ENCODE peak calls at places on chromosome 5, in ten cellular contexts. O is stomach; Q is cardiac muscle cell; R is colonic mucosa; A is transverse colon; L is effector memory CD4-positive, alpha-beta T cell; D is OCI-LY7; Y is ovary; J is mucosa of descending colon; S is upper lobe of right lung. I is an unnamed sample. For H3K4me1, the result is how much of the 10 kb centered on the place peaks cover.

GRCh38 chr5:150106669-150107068 is 20.3 kb upstream of the CSF1R start:
- DNase-seq in O (no peak), Q (no peak), R (peak), A (no peak), L (no peak), D (no peak), Y (no peak), J (no peak), S (no peak), I (peak)

GRCh38 chr5:146290318-146290717 is 48.3 kb upstream of the POU4F3 start:
- DNase-seq in O (no peak), Q (no peak), R (no peak), A (no peak), L (no peak), D (no peak), Y (no peak), J (no peak), S (no peak), I (no peak)

GRCh38 chr5:135034186-135034962 is at the start of gene PITX1:
- DNase-seq in O (peak), Q (no peak), R (peak), A (peak), L (no peak), D (peak), Y (no peak), J (peak), S (no peak), I (peak)

GRCh38 chr5:83745821-83746220 is 25.2 kb upstream of the HAPLN1 start:
- DNase-seq in O (no peak), Q (no peak), R (no peak), A (no peak), L (no peak), D (no peak), Y (no peak), J (no peak), S (no peak), I (no peak)

GRCh38 chr5:82512025-82512424 is 233.9 kb upstream of the RPS23 start:
- DNase-seq in O (no peak), Q (peak), R (no peak), A (no peak), L (no peak), D (no peak), Y (no peak), J (no peak), S (no peak), I (no peak)

GRCh38 chr5:6359534-6359933 is 18.8 kb downstream of the MED10 start:
- DNase-seq in O (no peak), Q (no peak), R (no peak), A (no peak), L (no peak), D (no peak), Y (no peak), J (no peak), S (no peak), I (no peak)

GRCh38 chr5:155276231-155276630 is 262.7 kb downstream of the KIF4B start:
- DNase-seq in O (no peak), Q (no peak), R (no peak), A (no peak), L (no peak), D (no peak), Y (no peak), J (no peak), S (no peak), I (no peak)

GRCh38 chr5:72441094-72441723 is 66.0 kb downstream of the ZNF366 start:
- DNase-seq in O (no peak), Q (no peak), R (no peak), A (no peak), L (no peak), D (no peak), Y (no peak), J (no peak), S (no peak), I (no peak)

GRCh38 chr5:45686620-45687019 is 9.6 kb downstream of the HCN1 start:
- DNase-seq in O (no peak), Q (no peak), R (no peak), A (no peak), L (no peak), D (no peak), Y (no peak), J (no peak), S (no peak), I (no peak)

GRCh38 chr5:154811653-154812465 is 38.5 kb downstream of the FAXDC2 start:
- DNase-seq in O (peak), Q (peak), R (peak), A (peak), L (peak), D (peak), Y (peak), J (peak), S (peak), I (peak)

GRCh38 chr5:88675758-88676636 is 207.0 kb downstream of the MEF2C start:
- DNase-seq in O (no peak), Q (peak), R (peak), A (peak), L (no peak), D (peak), Y (no peak), J (peak), S (peak), I (peak)

GRCh38 chr5:16502866-16503265 is 37.3 kb upstream of the ZNF622 start:
- DNase-seq in O (no peak), Q (no peak), R (no peak), A (no peak), L (no peak), D (no peak), Y (no peak), J (no peak), S (no peak), I (no peak)

GRCh38 chr5:13348568-13348967 is 595.9 kb downstream of the DNAH5 start:
- DNase-seq in O (no peak), Q (no peak), R (no peak), A (no peak), L (no peak), D (no peak), Y (no peak), J (no peak), S (no peak), I (no peak)

GRCh38 chr5:73266925-73267775 is 94.2 kb downstream of the TMEM174 start:
- DNase-seq in O (no peak), Q (no peak), R (no peak), A (no peak), L (no peak), D (no peak), Y (no peak), J (no peak), S (no peak), I (no peak)

GRCh38 chr5:66720776-66721175 is 124.6 kb downstream of the MAST4 start:
- DNase-seq in O (no peak), Q (no peak), R (no peak), A (no peak), L (no peak), D (no peak), Y (no peak), J (no peak), S (no peak), I (no peak)

GRCh38 chr5:32170303-32171170 is 3.6 kb downstream of the GOLPH3 start:
- DNase-seq in O (no peak), Q (peak), R (no peak), A (no peak), L (no peak), D (no peak), Y (no peak), J (no peak), S (no peak), I (no peak)

GRCh38 chr5:24353606-24354005 is 291.2 kb downstream of the CDH10 start:
- DNase-seq in O (no peak), Q (no peak), R (no peak), A (no peak), L (no peak), D (no peak), Y (no peak), J (no peak), S (no peak), I (no peak)

GRCh38 chr5:38709678-38710306 is 136.0 kb upstream of the OSMR start:
- DNase-seq in O (no peak), Q (peak), R (no peak), A (no peak), L (no peak), D (no peak), Y (no peak), J (no peak), S (no peak), I (no peak)

GRCh38 chr5:142839711-142840441 is 69.7 kb downstream of the ARHGAP26 start:
- DNase-seq in O (no peak), Q (peak), R (peak), A (peak), L (no peak), D (no peak), Y (peak), J (no peak), S (no peak), I (no peak)

GRCh38 chr5:67723873-67724272 is 491.7 kb upstream of the PIK3R1 start:
- DNase-seq in O (no peak), Q (no peak), R (no peak), A (no peak), L (no peak), D (no peak), Y (no peak), J (no peak), S (no peak), I (no peak)

GRCh38 chr5:145943674-145944121 is 7.3 kb downstream of the SH3RF2 start:
- DNase-seq in O (peak), Q (peak), R (peak), A (peak), L (no peak), D (no peak), Y (no peak), J (no peak), S (no peak), I (peak)

GRCh38 chr5:179141867-179142266 is 81.7 kb downstream of the ZNF354C start:
- DNase-seq in O (no peak), Q (no peak), R (no peak), A (no peak), L (no peak), D (no peak), Y (no peak), J (no peak), S (no peak), I (no peak)

GRCh38 chr5:61625682-61626620 is 293.9 kb downstream of the ZSWIM6 start:
- DNase-seq in O (peak), Q (peak), R (peak), A (peak), L (no peak), D (no peak), Y (peak), J (peak), S (peak), I (peak)

GRCh38 chr5:115262066-115262404 is 642 bp downstream of the PGGT1B start:
- DNase-seq in O (no peak), Q (peak), R (peak), A (no peak), L (no peak), D (no peak), Y (no peak), J (no peak), S (no peak), I (no peak)

GRCh38 chr5:122202952-122203351 is 73.6 kb downstream of the ZNF474 start:
- DNase-seq in O (no peak), Q (peak), R (no peak), A (no peak), L (no peak), D (no peak), Y (no peak), J (no peak), S (no peak), I (no peak)

GRCh38 chr5:139654875-139655491 is 6.8 kb downstream of the CXXC5 start:
- DNase-seq in O (peak), Q (no peak), R (no peak), A (no peak), L (no peak), D (no peak), Y (no peak), J (no peak), S (no peak), I (no peak)

GRCh38 chr5:139651863-139652787 is 4.0 kb downstream of the CXXC5 start:
- DNase-seq in O (peak), Q (peak), R (peak), A (peak), L (peak), D (peak), Y (peak), J (peak), S (peak), I (peak)

GRCh38 chr5:139652788-139653241 is 4.7 kb downstream of the CXXC5 start:
- DNase-seq in O (no peak), Q (no peak), R (no peak), A (no peak), L (no peak), D (peak), Y (no peak), J (peak), S (no peak), I (no peak)

GRCh38 chr5:139654464-139654863 is 6.3 kb downstream of the CXXC5 start:
- DNase-seq in O (no peak), Q (no peak), R (no peak), A (no peak), L (no peak), D (peak), Y (no peak), J (no peak), S (no peak), I (no peak)

DNA sequence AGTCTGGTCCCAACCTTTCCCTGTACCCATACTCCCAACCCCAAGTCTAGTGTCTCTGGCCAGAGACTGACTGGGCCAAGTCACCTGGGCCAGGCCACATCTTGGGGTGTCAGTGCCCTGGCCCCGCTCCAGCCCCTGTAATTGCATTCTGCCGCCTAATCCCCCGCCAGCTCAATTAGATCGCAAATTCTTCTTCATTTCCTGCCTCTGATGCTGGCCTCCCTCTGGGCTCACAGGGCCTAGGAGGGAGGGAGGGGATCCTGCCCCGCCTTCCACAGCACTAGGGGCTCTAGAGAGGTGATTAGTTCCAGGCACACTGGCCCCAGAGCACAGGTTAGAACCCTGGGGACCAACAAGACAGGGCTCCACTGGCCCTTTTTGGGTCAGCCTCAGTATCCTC is 5.5 kb downstream of the CXXC5 start:
- DNase-seq in O (no peak), Q (no peak), R (no peak), A (no peak), L (no peak), D (peak), Y (no peak), J (no peak), S (no peak), I (no peak)
- H3K4me1 ChIP-seq in O (half or more), Q (half or more), R (under half), A (half or more), L (under half), D (half or more), Y (under half), J (half or more), S (half or more), I (under half)

DNA sequence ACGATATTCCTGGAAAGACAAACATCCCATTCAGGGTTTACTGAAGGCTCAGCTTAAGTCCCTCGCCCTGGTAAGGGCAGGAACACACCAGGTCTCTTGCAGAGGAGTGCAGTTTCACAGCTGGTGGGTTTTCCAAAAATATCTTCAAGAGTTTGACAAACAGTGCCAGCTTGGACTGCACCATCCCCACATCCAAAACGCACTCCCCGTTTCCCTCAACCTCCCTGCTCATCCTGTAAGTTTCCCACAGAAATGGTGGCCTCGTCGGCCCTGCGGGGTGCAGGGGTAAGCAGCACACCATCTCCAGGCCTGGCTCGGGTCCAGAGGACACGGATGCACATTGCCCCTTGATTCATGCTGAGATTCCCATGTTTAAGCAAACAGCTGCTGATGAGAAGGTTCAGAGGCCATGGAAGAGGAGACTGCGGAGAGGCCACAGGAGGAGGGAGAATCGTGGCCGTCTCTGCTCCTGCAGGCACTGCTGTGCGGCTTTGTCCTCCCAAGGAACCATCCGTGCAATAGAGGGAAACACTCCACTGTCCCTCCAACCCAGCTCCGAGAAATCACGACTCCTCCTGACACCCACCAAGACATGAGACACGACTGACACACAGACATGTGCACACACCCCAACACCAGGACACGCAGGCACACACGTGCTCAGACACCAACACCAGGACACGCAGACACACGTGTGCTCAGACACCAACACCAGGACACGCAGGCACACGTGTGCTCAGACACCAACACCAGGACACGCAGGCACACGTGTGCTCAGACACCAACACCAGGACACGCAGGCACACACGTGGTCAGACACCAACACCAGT is 24.0 kb upstream of the SLC12A7 start:
- DNase-seq in O (no peak), Q (no peak), R (no peak), A (no peak), L (no peak), D (no peak), Y (no peak), J (no peak), S (no peak), I (peak)
- H3K4me1 ChIP-seq in O (under half), Q (under half), R (under half), A (under half), L (under half), D (half or more), Y (under half), J (under half), S (under half), I (under half)

DNA sequence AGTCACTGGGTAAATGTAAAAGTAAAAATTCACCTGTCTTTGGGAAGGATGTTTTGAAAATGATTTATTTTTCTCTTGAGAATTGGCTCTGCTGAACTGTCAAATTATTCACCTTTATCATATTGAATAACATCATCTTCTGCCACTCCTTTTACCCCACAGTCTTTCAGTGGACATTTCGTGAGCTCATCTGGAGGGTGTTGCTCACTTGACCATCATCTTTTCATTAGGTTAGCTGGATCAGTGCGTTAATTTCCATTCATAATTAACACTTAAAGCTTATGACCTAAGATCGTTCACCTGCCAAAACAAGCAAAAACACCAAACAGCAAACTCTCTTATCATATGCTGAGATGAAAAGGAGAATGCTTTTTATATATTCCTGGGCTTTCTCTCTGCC is 53.4 kb upstream of the TNFAIP8 start:
- DNase-seq in O (no peak), Q (no peak), R (no peak), A (no peak), L (no peak), D (no peak), Y (no peak), J (no peak), S (no peak), I (no peak)
- H3K4me1 ChIP-seq in O (under half), Q (under half), R (under half), A (under half), L (half or more), D (half or more), Y (under half), J (under half), S (under half), I (under half)

DNA sequence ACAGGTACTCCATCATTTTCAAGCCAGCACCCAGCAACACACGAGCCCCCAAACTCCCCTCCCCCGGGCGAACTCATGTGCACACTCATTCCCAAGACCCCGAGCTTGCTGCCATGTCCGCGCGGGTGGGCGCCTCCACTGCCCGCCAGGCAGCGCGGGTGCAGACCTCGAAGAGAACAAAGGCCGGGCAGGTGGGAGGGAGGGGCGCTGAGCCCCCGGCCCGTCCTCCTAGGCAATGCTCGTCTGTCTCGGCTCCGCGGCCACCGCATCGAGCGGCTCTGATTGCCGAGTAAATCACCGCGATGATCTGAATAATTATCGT is 47.1 kb upstream of the PSD2 start:
- DNase-seq in O (no peak), Q (no peak), R (no peak), A (no peak), L (no peak), D (no peak), Y (no peak), J (no peak), S (no peak), I (no peak)
- H3K4me1 ChIP-seq in O (under half), Q (under half), R (under half), A (under half), L (under half), D (under half), Y (under half), J (under half), S (under half), I (under half)

GRCh38 chr5:78545406-78545805 is 103.2 kb downstream of the LHFPL2 start:
- DNase-seq in O (no peak), Q (no peak), R (no peak), A (no peak), L (no peak), D (no peak), Y (no peak), J (no peak), S (no peak), I (no peak)
- H3K4me1 ChIP-seq in O (under half), Q (half or more), R (under half), A (under half), L (under half), D (under half), Y (under half), J (under half), S (under half), I (under half)

GRCh38 chr5:170301901-170302728 is 4.5 kb upstream of the LCP2 start:
- DNase-seq in O (no peak), Q (no peak), R (no peak), A (no peak), L (no peak), D (no peak), Y (no peak), J (no peak), S (no peak), I (no peak)

GRCh38 chr5:170301149-170301548 is 3.6 kb upstream of the LCP2 start:
- DNase-seq in O (no peak), Q (no peak), R (no peak), A (no peak), L (no peak), D (no peak), Y (no peak), J (no peak), S (no peak), I (no peak)

GRCh38 chr5:170297589-170298462 is at the start of gene LCP2:
- DNase-seq in O (no peak), Q (no peak), R (no peak), A (no peak), L (peak), D (peak), Y (no peak), J (no peak), S (no peak), I (peak)

GRCh38 chr5:170302729-170303501 is 5.3 kb upstream of the LCP2 start:
- DNase-seq in O (no peak), Q (peak), R (no peak), A (no peak), L (peak), D (peak), Y (peak), J (peak), S (peak), I (peak)

DNA sequence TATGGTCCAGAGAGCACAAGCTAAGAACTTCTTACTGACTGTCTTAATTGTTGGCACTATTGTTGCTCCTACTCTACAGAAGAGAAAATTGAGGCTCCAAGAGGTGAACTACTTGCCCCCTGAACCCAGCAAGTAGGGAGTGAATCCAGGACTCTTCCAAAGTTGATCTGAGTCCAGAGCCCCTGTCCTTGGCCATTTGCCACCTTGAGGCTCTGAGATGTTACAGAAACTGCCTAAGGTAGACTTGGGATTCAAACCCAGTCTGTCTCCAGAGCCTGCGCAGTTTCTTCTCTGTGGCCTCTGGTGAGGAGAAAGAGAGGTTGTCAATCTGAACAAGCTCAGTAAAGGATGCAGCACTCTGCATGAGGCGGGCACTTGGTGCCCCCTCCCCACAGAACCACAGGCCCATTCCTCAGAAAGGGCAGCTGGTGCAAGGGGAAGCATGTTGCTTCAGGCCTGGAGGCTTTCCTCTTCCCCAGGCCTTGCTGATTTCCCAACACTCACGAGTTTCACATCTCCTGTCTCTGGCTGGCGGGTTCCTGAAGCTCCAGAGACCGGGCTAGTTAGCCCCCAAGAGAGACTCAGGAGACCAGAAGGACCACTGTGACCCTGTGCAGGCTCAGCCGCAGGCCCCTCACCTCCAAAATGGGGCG is 2.9 kb upstream of the LCP2 start:
- DNase-seq in O (no peak), Q (no peak), R (no peak), A (no peak), L (no peak), D (no peak), Y (no peak), J (no peak), S (no peak), I (no peak)
- H3K4me1 ChIP-seq in O (under half), Q (under half), R (under half), A (under half), L (under half), D (under half), Y (under half), J (under half), S (under half), I (under half)

GRCh38 chr5:9551567-9551966 is 5.7 kb upstream of the SEMA5A start:
- DNase-seq in O (no peak), Q (no peak), R (no peak), A (no peak), L (no peak), D (no peak), Y (no peak), J (no peak), S (no peak), I (no peak)
- H3K4me1 ChIP-seq in O (under half), Q (under half), R (under half), A (under half), L (under half), D (under half), Y (under half), J (under half), S (under half), I (under half)